ENCODE peak calls at places on chromosomes 4 and X, in seven cellular contexts. One of them, this sample, is unnamed. For H3K36me3, the result is how much of the 10 kb centered on the place peaks cover.

GRCh38 chrX:154411981-154412340 is 622 bp downstream of the TAFAZZIN start:
- DNase-seq in WERI-Rb-1: peak
- DNase-seq in tibial artery: peak
- DNase-seq in BJ: no peak
- DNase-seq in MM.1S: peak
- DNase-seq in CD8-positive, alpha-beta memory T cell: no peak
- DNase-seq in Peyer's patch: peak
- DNase-seq in this sample: peak

GRCh38 chr4:8607603-8608481 is 15.3 kb downstream of the CPZ start:
- DNase-seq in CD8-positive, alpha-beta memory T cell: peak
- DNase-seq in BJ: no peak
- DNase-seq in MM.1S: peak
- DNase-seq in Peyer's patch: peak
- DNase-seq in WERI-Rb-1: peak
- DNase-seq in tibial artery: no peak
- DNase-seq in this sample: peak

GRCh38 chrX:153909024-153909979 is 4.8 kb downstream of the AVPR2 start:
- DNase-seq in BJ: no peak
- DNase-seq in WERI-Rb-1: peak
- DNase-seq in CD8-positive, alpha-beta memory T cell: no peak
- DNase-seq in tibial artery: no peak
- DNase-seq in MM.1S: no peak
- DNase-seq in Peyer's patch: no peak
- DNase-seq in this sample: no peak

GRCh38 chrX:138925330-138925729 is 213.8 kb upstream of the FGF13 start:
- DNase-seq in tibial artery: no peak
- DNase-seq in MM.1S: no peak
- DNase-seq in Peyer's patch: no peak
- DNase-seq in WERI-Rb-1: no peak
- DNase-seq in BJ: peak
- DNase-seq in CD8-positive, alpha-beta memory T cell: no peak
- DNase-seq in this sample: no peak

GRCh38 chrX:45353462-45353861 is 152.8 kb upstream of the DIPK2B start:
- DNase-seq in CD8-positive, alpha-beta memory T cell: no peak
- DNase-seq in WERI-Rb-1: no peak
- DNase-seq in BJ: no peak
- DNase-seq in MM.1S: no peak
- DNase-seq in Peyer's patch: no peak
- DNase-seq in tibial artery: no peak
- DNase-seq in this sample: no peak

GRCh38 chrX:40170830-40171512 is 73.2 kb upstream of the BCOR start:
- DNase-seq in MM.1S: no peak
- DNase-seq in WERI-Rb-1: peak
- DNase-seq in Peyer's patch: no peak
- DNase-seq in tibial artery: no peak
- DNase-seq in CD8-positive, alpha-beta memory T cell: no peak
- DNase-seq in BJ: no peak
- DNase-seq in this sample: no peak

GRCh38 chrX:78037881-78038280 is 66.2 kb upstream of the PGK1 start:
- DNase-seq in Peyer's patch: no peak
- DNase-seq in WERI-Rb-1: no peak
- DNase-seq in MM.1S: no peak
- DNase-seq in tibial artery: no peak
- DNase-seq in CD8-positive, alpha-beta memory T cell: no peak
- DNase-seq in BJ: no peak
- DNase-seq in this sample: no peak

GRCh38 chrX:132181364-132181763 is 37.9 kb downstream of the RAP2C start:
- DNase-seq in WERI-Rb-1: no peak
- DNase-seq in Peyer's patch: peak
- DNase-seq in tibial artery: no peak
- DNase-seq in MM.1S: no peak
- DNase-seq in BJ: no peak
- DNase-seq in CD8-positive, alpha-beta memory T cell: no peak
- DNase-seq in this sample: no peak

GRCh38 chrX:153882086-153882498 is 3.9 kb downstream of the L1CAM start:
- DNase-seq in WERI-Rb-1: peak
- DNase-seq in CD8-positive, alpha-beta memory T cell: no peak
- DNase-seq in MM.1S: no peak
- DNase-seq in tibial artery: no peak
- DNase-seq in Peyer's patch: no peak
- DNase-seq in BJ: no peak
- DNase-seq in this sample: no peak

GRCh38 chr4:141142423-141142822 is 9.2 kb upstream of the RNF150 start:
- DNase-seq in MM.1S: peak
- DNase-seq in tibial artery: no peak
- DNase-seq in CD8-positive, alpha-beta memory T cell: no peak
- DNase-seq in Peyer's patch: no peak
- DNase-seq in WERI-Rb-1: no peak
- DNase-seq in BJ: no peak
- DNase-seq in this sample: no peak

GRCh38 chr4:11297201-11297600 is 131.5 kb downstream of the HS3ST1 start:
- DNase-seq in MM.1S: no peak
- DNase-seq in BJ: no peak
- DNase-seq in CD8-positive, alpha-beta memory T cell: no peak
- DNase-seq in tibial artery: no peak
- DNase-seq in WERI-Rb-1: no peak
- DNase-seq in Peyer's patch: no peak
- DNase-seq in this sample: no peak

GRCh38 chrX:39896951-39897740 is 200.6 kb downstream of the BCOR start:
- DNase-seq in tibial artery: peak
- DNase-seq in BJ: no peak
- DNase-seq in MM.1S: no peak
- DNase-seq in WERI-Rb-1: no peak
- DNase-seq in Peyer's patch: no peak
- DNase-seq in CD8-positive, alpha-beta memory T cell: no peak
- DNase-seq in this sample: no peak

GRCh38 chr4:51931461-51931860 is 88.5 kb downstream of the DCUN1D4 start:
- DNase-seq in WERI-Rb-1: no peak
- DNase-seq in CD8-positive, alpha-beta memory T cell: no peak
- DNase-seq in MM.1S: no peak
- DNase-seq in Peyer's patch: no peak
- DNase-seq in tibial artery: no peak
- DNase-seq in BJ: no peak
- DNase-seq in this sample: no peak

GRCh38 chr4:95092762-95093161 is 335.0 kb downstream of the BMPR1B start:
- DNase-seq in tibial artery: no peak
- DNase-seq in BJ: no peak
- DNase-seq in MM.1S: peak
- DNase-seq in CD8-positive, alpha-beta memory T cell: no peak
- DNase-seq in Peyer's patch: no peak
- DNase-seq in WERI-Rb-1: no peak
- DNase-seq in this sample: no peak

GRCh38 chr4:42474406-42474805 is 77.1 kb downstream of the SHISA3 start:
- DNase-seq in MM.1S: no peak
- DNase-seq in WERI-Rb-1: no peak
- DNase-seq in CD8-positive, alpha-beta memory T cell: no peak
- DNase-seq in tibial artery: no peak
- DNase-seq in BJ: no peak
- DNase-seq in Peyer's patch: no peak
- DNase-seq in this sample: no peak

GRCh38 chr4:16591867-16592266 is 306.6 kb downstream of the LDB2 start:
- DNase-seq in Peyer's patch: no peak
- DNase-seq in BJ: no peak
- DNase-seq in tibial artery: no peak
- DNase-seq in CD8-positive, alpha-beta memory T cell: no peak
- DNase-seq in WERI-Rb-1: peak
- DNase-seq in MM.1S: no peak
- DNase-seq in this sample: no peak

GRCh38 chr4:133839326-133839725 is 362.3 kb downstream of the PABPC4L start:
- DNase-seq in BJ: no peak
- DNase-seq in Peyer's patch: no peak
- DNase-seq in CD8-positive, alpha-beta memory T cell: no peak
- DNase-seq in tibial artery: no peak
- DNase-seq in MM.1S: no peak
- DNase-seq in WERI-Rb-1: no peak
- DNase-seq in this sample: no peak

GRCh38 chr4:25817059-25817681 is 45.6 kb downstream of the SEL1L3 start:
- DNase-seq in tibial artery: no peak
- DNase-seq in Peyer's patch: no peak
- DNase-seq in CD8-positive, alpha-beta memory T cell: no peak
- DNase-seq in BJ: no peak
- DNase-seq in MM.1S: no peak
- DNase-seq in WERI-Rb-1: no peak
- DNase-seq in this sample: no peak

GRCh38 chr4:16532240-16532990 is 306.1 kb upstream of the TAPT1 start:
- DNase-seq in Peyer's patch: no peak
- DNase-seq in CD8-positive, alpha-beta memory T cell: no peak
- DNase-seq in tibial artery: no peak
- DNase-seq in MM.1S: no peak
- DNase-seq in BJ: peak
- DNase-seq in WERI-Rb-1: no peak
- DNase-seq in this sample: no peak

GRCh38 chr4:53185853-53186590 is 179.8 kb downstream of the SCFD2 start:
- DNase-seq in BJ: no peak
- DNase-seq in tibial artery: no peak
- DNase-seq in MM.1S: no peak
- DNase-seq in Peyer's patch: no peak
- DNase-seq in WERI-Rb-1: no peak
- DNase-seq in CD8-positive, alpha-beta memory T cell: no peak
- DNase-seq in this sample: no peak

GRCh38 chr4:113869743-113870375 is 108.3 kb upstream of the CAMK2D start:
- DNase-seq in WERI-Rb-1: no peak
- DNase-seq in CD8-positive, alpha-beta memory T cell: no peak
- DNase-seq in tibial artery: no peak
- DNase-seq in Peyer's patch: no peak
- DNase-seq in MM.1S: peak
- DNase-seq in BJ: no peak
- DNase-seq in this sample: no peak

GRCh38 chr4:140373328-140374129 is at the start of gene SCOC:
- DNase-seq in Peyer's patch: peak
- DNase-seq in tibial artery: peak
- DNase-seq in CD8-positive, alpha-beta memory T cell: peak
- DNase-seq in WERI-Rb-1: peak
- DNase-seq in MM.1S: peak
- DNase-seq in BJ: peak
- DNase-seq in this sample: peak

GRCh38 chrX:101450052-101450451 is 35.2 kb upstream of the ARMCX4 start:
- DNase-seq in CD8-positive, alpha-beta memory T cell: no peak
- DNase-seq in WERI-Rb-1: no peak
- DNase-seq in Peyer's patch: no peak
- DNase-seq in tibial artery: no peak
- DNase-seq in BJ: no peak
- DNase-seq in MM.1S: no peak
- DNase-seq in this sample: no peak

DNA sequence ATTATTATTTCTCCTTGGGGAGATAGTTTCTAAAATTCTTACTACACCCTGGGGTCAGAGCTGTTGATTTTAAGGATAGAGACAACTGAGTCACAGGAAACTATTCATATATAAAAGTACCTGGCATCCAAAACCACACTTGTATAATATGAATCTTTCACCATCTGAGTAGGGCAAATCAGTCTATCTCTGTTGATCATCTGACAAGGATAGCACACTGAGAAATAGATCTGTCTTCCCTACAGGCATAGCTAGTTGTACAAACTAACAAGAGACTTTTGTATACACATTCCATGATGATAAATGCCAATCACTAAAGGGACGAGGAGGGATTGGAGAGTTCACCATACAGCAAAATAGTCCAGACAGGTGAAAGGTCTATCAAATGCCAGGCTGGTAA is 30.0 kb downstream of the PKD2 start:
- DNase-seq in Peyer's patch: no peak
- DNase-seq in WERI-Rb-1: no peak
- DNase-seq in BJ: no peak
- DNase-seq in tibial artery: no peak
- DNase-seq in CD8-positive, alpha-beta memory T cell: no peak
- DNase-seq in MM.1S: no peak
- DNase-seq in this sample: no peak
- H3K36me3 ChIP-seq in Peyer's patch: half or more
- H3K36me3 ChIP-seq in WERI-Rb-1: half or more
- H3K36me3 ChIP-seq in BJ: under half
- H3K36me3 ChIP-seq in tibial artery: half or more
- H3K36me3 ChIP-seq in CD8-positive, alpha-beta memory T cell: under half
- H3K36me3 ChIP-seq in MM.1S: under half
- H3K36me3 ChIP-seq in this sample: under half

DNA sequence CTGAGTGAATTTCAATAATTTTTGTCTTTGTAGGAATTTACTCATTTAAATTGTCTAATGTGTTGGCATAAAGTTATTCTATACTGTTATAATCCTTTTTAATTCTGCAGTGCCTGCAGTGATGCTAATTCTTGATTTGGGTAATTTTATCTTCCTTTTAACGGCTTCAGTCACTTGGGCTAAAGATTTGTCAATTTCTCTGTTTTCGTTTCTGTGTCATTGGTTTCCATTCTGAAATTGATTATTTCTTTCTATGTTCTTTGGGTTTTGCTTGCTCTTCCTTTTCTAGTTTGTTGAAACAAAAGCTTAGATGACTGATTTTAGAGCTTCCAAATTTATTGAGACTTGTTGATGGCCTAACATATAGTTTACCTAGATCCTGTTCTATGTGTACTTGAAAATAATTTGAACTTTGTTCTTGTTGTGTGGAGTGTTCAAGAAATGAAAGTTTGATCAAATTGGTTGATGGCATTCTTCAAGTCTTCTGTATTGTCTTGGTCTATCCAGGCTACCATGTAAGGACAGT is 89.4 kb downstream of the TNIP2 start:
- DNase-seq in MM.1S: no peak
- DNase-seq in tibial artery: no peak
- DNase-seq in BJ: no peak
- DNase-seq in CD8-positive, alpha-beta memory T cell: no peak
- DNase-seq in WERI-Rb-1: no peak
- DNase-seq in Peyer's patch: no peak
- DNase-seq in this sample: no peak
- H3K36me3 ChIP-seq in MM.1S: under half
- H3K36me3 ChIP-seq in tibial artery: under half
- H3K36me3 ChIP-seq in BJ: under half
- H3K36me3 ChIP-seq in CD8-positive, alpha-beta memory T cell: under half
- H3K36me3 ChIP-seq in WERI-Rb-1: half or more
- H3K36me3 ChIP-seq in Peyer's patch: under half
- H3K36me3 ChIP-seq in this sample: under half

GRCh38 chr4:119218093-119218492 is 5.6 kb downstream of the USP53 start:
- DNase-seq in BJ: no peak
- DNase-seq in tibial artery: no peak
- DNase-seq in MM.1S: no peak
- DNase-seq in Peyer's patch: no peak
- DNase-seq in WERI-Rb-1: no peak
- DNase-seq in CD8-positive, alpha-beta memory T cell: no peak
- DNase-seq in this sample: no peak

GRCh38 chr4:119221412-119221811 is 8.9 kb downstream of the USP53 start:
- DNase-seq in WERI-Rb-1: no peak
- DNase-seq in CD8-positive, alpha-beta memory T cell: no peak
- DNase-seq in MM.1S: no peak
- DNase-seq in tibial artery: no peak
- DNase-seq in Peyer's patch: no peak
- DNase-seq in BJ: no peak
- DNase-seq in this sample: no peak
- H3K36me3 ChIP-seq in WERI-Rb-1: under half
- H3K36me3 ChIP-seq in CD8-positive, alpha-beta memory T cell: under half
- H3K36me3 ChIP-seq in MM.1S: under half
- H3K36me3 ChIP-seq in tibial artery: under half
- H3K36me3 ChIP-seq in Peyer's patch: under half
- H3K36me3 ChIP-seq in BJ: under half
- H3K36me3 ChIP-seq in this sample: under half

DNA sequence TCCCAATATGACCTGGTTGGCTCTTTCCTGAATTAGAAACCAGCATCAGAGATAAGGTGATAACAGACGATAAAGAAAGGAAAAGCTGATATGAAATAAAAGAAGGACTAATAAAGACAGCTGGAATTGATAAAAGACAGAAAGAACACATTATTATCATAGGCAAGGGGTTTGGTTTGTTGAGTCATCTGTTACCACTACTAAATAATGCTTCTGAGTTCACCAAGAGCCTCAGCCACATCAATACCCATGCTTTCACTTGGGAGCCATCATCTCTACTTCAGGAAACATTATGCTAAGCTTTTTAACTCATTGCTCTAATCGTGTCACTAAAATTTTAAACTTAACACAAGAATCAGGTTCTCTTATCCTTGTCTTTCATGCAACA is 27.6 kb downstream of the ANXA5 start:
- DNase-seq in CD8-positive, alpha-beta memory T cell: no peak
- DNase-seq in BJ: no peak
- DNase-seq in tibial artery: no peak
- DNase-seq in Peyer's patch: no peak
- DNase-seq in WERI-Rb-1: no peak
- DNase-seq in MM.1S: no peak
- DNase-seq in this sample: no peak
- H3K36me3 ChIP-seq in CD8-positive, alpha-beta memory T cell: under half
- H3K36me3 ChIP-seq in BJ: under half
- H3K36me3 ChIP-seq in tibial artery: half or more
- H3K36me3 ChIP-seq in Peyer's patch: half or more
- H3K36me3 ChIP-seq in WERI-Rb-1: under half
- H3K36me3 ChIP-seq in MM.1S: under half
- H3K36me3 ChIP-seq in this sample: under half

This sample was measured in naive thymus-derived CD4-positive, alpha-beta T cell.